ENCODE peak calls at places on chromosomes 12 and 14, in six cellular contexts. N is colonic mucosa; G is activated CD8-positive, alpha-beta T cell treated with anti-CD3 and anti-CD28 coated beads for 36 hours; B is A549; T is transverse colon; F is thyroid gland. V is an unnamed sample.

GRCh38 chr12:8145754-8146415 is 10.9 kb upstream of the ZNF705A start:
- DNase-seq in N (peak), G (no peak), B (no peak), T (no peak), F (no peak), V (no peak)

GRCh38 chr14:24368562-24369252 is 723 bp downstream of the NFATC4 start:
- DNase-seq in N (peak), G (peak), B (no peak), T (peak), F (peak), V (peak)

GRCh38 chr14:104473649-104474574 is 105.7 kb upstream of the C14orf180 start:
- DNase-seq in N (no peak), G (no peak), B (no peak), T (no peak), F (no peak), V (no peak)

GRCh38 chr12:96743606-96744005 is 163.5 kb upstream of the NEDD1 start:
- DNase-seq in N (no peak), G (no peak), B (no peak), T (no peak), F (peak), V (no peak)

GRCh38 chr14:70887207-70888150 is 19.8 kb upstream of the PCNX1 start:
- DNase-seq in N (no peak), G (no peak), B (no peak), T (no peak), F (peak), V (no peak)

GRCh38 chr12:54251667-54252284 is 28.1 kb downstream of the CBX5 start:
- DNase-seq in N (no peak), G (peak), B (peak), T (no peak), F (no peak), V (peak)

GRCh38 chr12:98780261-98780660 is 135.2 kb downstream of the APAF1 start:
- DNase-seq in N (no peak), G (no peak), B (no peak), T (no peak), F (no peak), V (no peak)

GRCh38 chr14:95998656-95999055 is 40.5 kb upstream of the C14orf132 start:
- DNase-seq in N (no peak), G (no peak), B (no peak), T (no peak), F (no peak), V (no peak)

GRCh38 chr12:123502163-123502562 is 31.4 kb downstream of the RILPL1 start:
- DNase-seq in N (no peak), G (no peak), B (no peak), T (no peak), F (no peak), V (no peak)

GRCh38 chr14:61065671-61066070 is 84.6 kb downstream of the SLC38A6 start:
- DNase-seq in N (no peak), G (no peak), B (no peak), T (no peak), F (no peak), V (no peak)

GRCh38 chr12:57156701-57157403 is 9.4 kb upstream of the LRP1-AS start:
- DNase-seq in N (no peak), G (no peak), B (no peak), T (no peak), F (no peak), V (no peak)

GRCh38 chr12:120469450-120470149 is at the start of gene SRSF9:
- DNase-seq in N (peak), G (peak), B (peak), T (peak), F (peak), V (peak)

GRCh38 chr12:12503384-12504078 is 59.1 kb downstream of the DUSP16 start:
- DNase-seq in N (no peak), G (peak), B (no peak), T (no peak), F (no peak), V (no peak)

GRCh38 chr12:45989277-45989856 is 1.0 kb downstream of the SCAF11 start:
- DNase-seq in N (no peak), G (peak), B (peak), T (no peak), F (no peak), V (peak)

GRCh38 chr12:20007331-20007730 is 361.0 kb upstream of the PDE3A start:
- DNase-seq in N (no peak), G (no peak), B (no peak), T (no peak), F (no peak), V (no peak)

GRCh38 chr12:14167005-14167628 is 185.7 kb upstream of the GRIN2B start:
- DNase-seq in N (peak), G (peak), B (peak), T (peak), F (peak), V (peak)

GRCh38 chr12:56042430-56043203 is 899 bp downstream of the RPS26 start:
- DNase-seq in N (peak), G (no peak), B (no peak), T (peak), F (peak), V (no peak)

GRCh38 chr14:35004839-35005238 is 22.0 kb downstream of the SRP54 start:
- DNase-seq in N (no peak), G (no peak), B (no peak), T (no peak), F (no peak), V (no peak)

GRCh38 chr14:68018598-68018997 is 199.0 kb downstream of the RAD51B start:
- DNase-seq in N (no peak), G (no peak), B (no peak), T (no peak), F (no peak), V (no peak)

GRCh38 chr14:95817271-95817670 is 59.4 kb upstream of the TUNAR start:
- DNase-seq in N (no peak), G (no peak), B (no peak), T (no peak), F (no peak), V (no peak)

GRCh38 chr12:14765398-14765797 is 37.9 kb downstream of the WBP11 start:
- DNase-seq in N (no peak), G (no peak), B (no peak), T (no peak), F (no peak), V (no peak)

GRCh38 chr14:37466623-37467088 is 128.4 kb downstream of the FOXA1 start:
- DNase-seq in N (peak), G (no peak), B (no peak), T (no peak), F (no peak), V (no peak)

GRCh38 chr12:70919597-70920035 is 922 bp downstream of the PTPRR start:
- DNase-seq in N (no peak), G (no peak), B (no peak), T (no peak), F (no peak), V (no peak)

GRCh38 chr12:47870175-47870781 is 34.5 kb downstream of the VDR start:
- DNase-seq in N (peak), G (no peak), B (peak), T (peak), F (peak), V (no peak)

GRCh38 chr14:55773297-55773696 is 193.3 kb downstream of the KTN1 start:
- DNase-seq in N (no peak), G (no peak), B (no peak), T (no peak), F (no peak), V (no peak)

GRCh38 chr14:33207467-33208015 is 268.9 kb downstream of the NPAS3 start:
- DNase-seq in N (no peak), G (no peak), B (no peak), T (no peak), F (no peak), V (no peak)

GRCh38 chr14:96037891-96038557 is 1.1 kb upstream of the C14orf132 start:
- DNase-seq in N (peak), G (no peak), B (peak), T (peak), F (peak), V (no peak)

GRCh38 chr12:124007810-124008570 is 35.0 kb downstream of the ZNF664 start:
- DNase-seq in N (no peak), G (peak), B (no peak), T (no peak), F (no peak), V (no peak)

GRCh38 chr14:99055019-99055418 is 217.0 kb downstream of the BCL11B start:
- DNase-seq in N (no peak), G (no peak), B (no peak), T (no peak), F (no peak), V (no peak)

GRCh38 chr14:49405291-49405690 is 180.9 kb downstream of the RPS29 start:
- DNase-seq in N (no peak), G (no peak), B (no peak), T (no peak), F (no peak), V (no peak)

GRCh38 chr12:110243227-110243626 is 37.8 kb upstream of the ATP2A2 start:
- DNase-seq in N (no peak), G (no peak), B (no peak), T (no peak), F (no peak), V (no peak)

GRCh38 chr14:59358105-59358504 is 107.1 kb downstream of the GPR135 start:
- DNase-seq in N (no peak), G (no peak), B (peak), T (no peak), F (peak), V (no peak)

GRCh38 chr14:94897092-94897491 is 127.2 kb upstream of the GSC start:
- DNase-seq in N (no peak), G (no peak), B (no peak), T (no peak), F (no peak), V (no peak)

GRCh38 chr14:104558231-104559042 is 21.1 kb upstream of the C14orf180 start:
- DNase-seq in N (no peak), G (no peak), B (no peak), T (no peak), F (no peak), V (no peak)

GRCh38 chr14:105411017-105411941 is 8.3 kb upstream of the MTA1 start:
- DNase-seq in N (no peak), G (peak), B (peak), T (peak), F (peak), V (peak)

GRCh38 chr14:71621276-71621675 is 311.0 kb upstream of the RGS6 start:
- DNase-seq in N (no peak), G (no peak), B (no peak), T (no peak), F (no peak), V (no peak)

GRCh38 chr12:66120477-66120876 is 10.1 kb downstream of the LLPH start:
- DNase-seq in N (no peak), G (no peak), B (no peak), T (no peak), F (no peak), V (no peak)

GRCh38 chr14:89958966-89959365 is 3.2 kb downstream of the TDP1 start:
- DNase-seq in N (no peak), G (no peak), B (no peak), T (no peak), F (no peak), V (no peak)

GRCh38 chr12:127277882-127278281 is 989.1 kb upstream of the TMEM132C start:
- DNase-seq in N (no peak), G (no peak), B (no peak), T (no peak), F (no peak), V (no peak)

GRCh38 chr12:127278351-127278750 is 988.6 kb upstream of the TMEM132C start:
- DNase-seq in N (no peak), G (no peak), B (no peak), T (no peak), F (no peak), V (no peak)

GRCh38 chr12:127284021-127284420 is 982.9 kb upstream of the TMEM132C start:
- DNase-seq in N (no peak), G (no peak), B (no peak), T (no peak), F (no peak), V (no peak)

GRCh38 chr12:127282786-127283565 is 984.0 kb upstream of the TMEM132C start:
- DNase-seq in N (no peak), G (no peak), B (no peak), T (no peak), F (no peak), V (no peak)

GRCh38 chr12:127280393-127281275 is 986.3 kb upstream of the TMEM132C start:
- DNase-seq in N (peak), G (peak), B (peak), T (peak), F (peak), V (peak)
- TF ChIP-seq CTCF in N (peak), G (peak), B (peak), T (peak), F (peak), V (peak)

GRCh38 chr12:101939856-101940265 is 62.5 kb downstream of the DRAM1 start:
- DNase-seq in N (peak), G (peak), B (peak), T (peak), F (peak), V (no peak)
- TF ChIP-seq CTCF in N (peak), G (peak), B (peak), T (peak), F (peak), V (peak)

DNA sequence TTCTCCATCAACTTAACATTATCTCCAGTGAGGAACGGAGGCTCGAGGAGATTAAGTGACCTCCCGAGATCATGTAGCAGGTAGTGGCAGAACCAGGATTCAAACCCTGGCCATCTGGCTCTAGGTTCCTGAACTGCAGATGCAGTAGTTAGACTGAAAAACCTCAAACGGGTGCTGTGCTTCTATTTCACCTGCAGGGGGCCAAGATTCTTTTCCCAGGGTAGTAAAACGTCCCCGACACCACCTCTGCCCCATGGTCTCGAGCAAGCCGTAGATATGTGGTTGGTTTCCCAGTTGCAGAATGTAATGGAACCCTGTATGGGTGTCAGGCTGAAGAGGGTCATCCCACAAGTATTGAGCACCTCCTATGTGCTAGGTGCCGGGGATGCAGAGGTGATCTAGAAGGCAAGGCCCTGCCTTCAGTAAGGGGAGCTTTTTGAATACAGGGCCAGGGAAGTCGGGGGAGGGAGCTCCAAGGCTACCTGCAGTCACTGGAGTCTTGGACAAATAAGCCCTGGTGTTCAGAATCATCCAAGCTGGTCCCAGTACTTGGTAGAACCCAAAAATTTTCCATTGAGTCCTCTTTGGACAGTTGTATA is 197.1 kb downstream of the CHST11 start:
- DNase-seq in N (no peak), G (peak), B (no peak), T (no peak), F (no peak), V (peak)
- TF ChIP-seq CTCF in N (peak), G (peak), B (peak), T (peak), F (no peak), V (peak)

GRCh38 chr14:101228949-101229541 is 325.5 kb upstream of the RTL1 start:
- DNase-seq in N (peak), G (no peak), B (peak), T (no peak), F (no peak), V (no peak)
- TF ChIP-seq CTCF in N (no peak), G (no peak), B (no peak), T (no peak), F (no peak), V (no peak)

GRCh38 chr12:113860059-113860820 is 105.9 kb downstream of the RBM19 start:
- DNase-seq in N (no peak), G (no peak), B (no peak), T (no peak), F (no peak), V (no peak)
- TF ChIP-seq CTCF in N (no peak), G (no peak), B (no peak), T (no peak), F (no peak), V (no peak)